ENCODE peak calls at places on chromosomes 2 and 18, in ten cellular contexts. One of them, this sample, is unnamed.

GRCh38 chr2:54967759-54968365 is 82.4 kb downstream of the RTN4 start:
- DNase-seq in hepatocyte: no peak
- DNase-seq in brain microvascular endothelial cell: no peak
- DNase-seq in esophagus squamous epithelium: no peak
- DNase-seq in left ventricle myocardium inferior: peak; percentile 43
- DNase-seq in colonic mucosa: no peak
- DNase-seq in GM12865: no peak
- DNase-seq in IMR-90: no peak
- DNase-seq in epithelial cell of esophagus: no peak
- DNase-seq in astrocyte of the spinal cord: no peak
- DNase-seq in this sample: peak; percentile 31

GRCh38 chr18:59593291-59593717 is 103.9 kb downstream of the CCBE1 start:
- DNase-seq in left ventricle myocardium inferior: no peak
- DNase-seq in colonic mucosa: no peak
- DNase-seq in astrocyte of the spinal cord: peak; percentile 65
- DNase-seq in brain microvascular endothelial cell: no peak
- DNase-seq in epithelial cell of esophagus: no peak
- DNase-seq in IMR-90: peak; percentile 40
- DNase-seq in hepatocyte: no peak
- DNase-seq in esophagus squamous epithelium: no peak
- DNase-seq in GM12865: no peak
- DNase-seq in this sample: peak; percentile 53

GRCh38 chr18:55694291-55694690 is 106.3 kb upstream of the TCF4 start:
- DNase-seq in astrocyte of the spinal cord: no peak
- DNase-seq in GM12865: no peak
- DNase-seq in brain microvascular endothelial cell: no peak
- DNase-seq in esophagus squamous epithelium: no peak
- DNase-seq in hepatocyte: peak; percentile 23
- DNase-seq in epithelial cell of esophagus: peak; percentile 90
- DNase-seq in IMR-90: peak; percentile 13
- DNase-seq in colonic mucosa: no peak
- DNase-seq in left ventricle myocardium inferior: no peak
- DNase-seq in this sample: peak; percentile 3

GRCh38 chr2:40431600-40431955 is 20.3 kb downstream of the SLC8A1 start:
- DNase-seq in left ventricle myocardium inferior: peak; percentile 58
- DNase-seq in colonic mucosa: no peak
- DNase-seq in brain microvascular endothelial cell: peak; percentile 29
- DNase-seq in esophagus squamous epithelium: no peak
- DNase-seq in IMR-90: peak; percentile 88
- DNase-seq in epithelial cell of esophagus: peak; percentile 66
- DNase-seq in GM12865: no peak
- DNase-seq in hepatocyte: no peak
- DNase-seq in astrocyte of the spinal cord: peak; percentile 81
- DNase-seq in this sample: peak; percentile 88

GRCh38 chr2:207223051-207223450 is 57.3 kb upstream of the KLF7 start:
- DNase-seq in astrocyte of the spinal cord: peak; percentile 91
- DNase-seq in hepatocyte: no peak
- DNase-seq in brain microvascular endothelial cell: peak; percentile 72
- DNase-seq in IMR-90: peak; percentile 87
- DNase-seq in left ventricle myocardium inferior: no peak
- DNase-seq in esophagus squamous epithelium: no peak
- DNase-seq in GM12865: peak; percentile 53
- DNase-seq in epithelial cell of esophagus: peak; percentile 89
- DNase-seq in colonic mucosa: no peak
- DNase-seq in this sample: no peak

GRCh38 chr2:189022002-189022401 is 47.8 kb downstream of the COL3A1 start:
- DNase-seq in astrocyte of the spinal cord: peak; percentile 56
- DNase-seq in colonic mucosa: no peak
- DNase-seq in epithelial cell of esophagus: peak; percentile 16
- DNase-seq in hepatocyte: peak; percentile 54
- DNase-seq in esophagus squamous epithelium: no peak
- DNase-seq in IMR-90: peak; percentile 93
- DNase-seq in GM12865: no peak
- DNase-seq in brain microvascular endothelial cell: peak; percentile 53
- DNase-seq in left ventricle myocardium inferior: no peak
- DNase-seq in this sample: peak; percentile 94

GRCh38 chr2:232026941-232027340 is 65.4 kb downstream of the DIS3L2 start:
- DNase-seq in hepatocyte: no peak
- DNase-seq in astrocyte of the spinal cord: no peak
- DNase-seq in GM12865: peak; percentile 81
- DNase-seq in esophagus squamous epithelium: no peak
- DNase-seq in colonic mucosa: no peak
- DNase-seq in left ventricle myocardium inferior: no peak
- DNase-seq in brain microvascular endothelial cell: no peak
- DNase-seq in IMR-90: no peak
- DNase-seq in epithelial cell of esophagus: no peak
- DNase-seq in this sample: no peak

GRCh38 chr2:11746807-11747459 is 501 bp downstream of the LPIN1 start:
- DNase-seq in esophagus squamous epithelium: no peak
- DNase-seq in hepatocyte: peak; percentile 59
- DNase-seq in brain microvascular endothelial cell: peak; percentile 7
- DNase-seq in epithelial cell of esophagus: peak; percentile 45
- DNase-seq in GM12865: no peak
- DNase-seq in left ventricle myocardium inferior: peak; percentile 31
- DNase-seq in colonic mucosa: peak; percentile 66
- DNase-seq in astrocyte of the spinal cord: peak; percentile 41
- DNase-seq in IMR-90: peak; percentile 16
- DNase-seq in this sample: peak; percentile 39

GRCh38 chr2:207148025-207148424 is 17.7 kb downstream of the KLF7 start:
- DNase-seq in brain microvascular endothelial cell: no peak
- DNase-seq in astrocyte of the spinal cord: peak; percentile 23
- DNase-seq in colonic mucosa: no peak
- DNase-seq in hepatocyte: no peak
- DNase-seq in epithelial cell of esophagus: peak; percentile 59
- DNase-seq in left ventricle myocardium inferior: no peak
- DNase-seq in IMR-90: peak; percentile 63
- DNase-seq in GM12865: no peak
- DNase-seq in esophagus squamous epithelium: no peak
- DNase-seq in this sample: peak; percentile 74

GRCh38 chr2:112648081-112648480 is 2.3 kb downstream of the SLC20A1 start:
- DNase-seq in IMR-90: no peak
- DNase-seq in brain microvascular endothelial cell: no peak
- DNase-seq in epithelial cell of esophagus: no peak
- DNase-seq in GM12865: no peak
- DNase-seq in left ventricle myocardium inferior: no peak
- DNase-seq in astrocyte of the spinal cord: no peak
- DNase-seq in colonic mucosa: no peak
- DNase-seq in hepatocyte: no peak
- DNase-seq in esophagus squamous epithelium: no peak
- DNase-seq in this sample: no peak

GRCh38 chr2:170243118-170243837 is 65.3 kb downstream of the MYO3B start:
- DNase-seq in left ventricle myocardium inferior: no peak
- DNase-seq in astrocyte of the spinal cord: no peak
- DNase-seq in brain microvascular endothelial cell: no peak
- DNase-seq in hepatocyte: no peak
- DNase-seq in epithelial cell of esophagus: no peak
- DNase-seq in GM12865: no peak
- DNase-seq in esophagus squamous epithelium: no peak
- DNase-seq in IMR-90: no peak
- DNase-seq in colonic mucosa: no peak
- DNase-seq in this sample: no peak

GRCh38 chr2:36246320-36246990 is 109.1 kb upstream of the CRIM1 start:
- DNase-seq in IMR-90: no peak
- DNase-seq in GM12865: peak; percentile 67
- DNase-seq in left ventricle myocardium inferior: no peak
- DNase-seq in esophagus squamous epithelium: no peak
- DNase-seq in hepatocyte: no peak
- DNase-seq in colonic mucosa: no peak
- DNase-seq in astrocyte of the spinal cord: peak; percentile 56
- DNase-seq in epithelial cell of esophagus: no peak
- DNase-seq in brain microvascular endothelial cell: no peak
- DNase-seq in this sample: no peak

GRCh38 chr2:152380261-152381055 is 45.5 kb downstream of the FMNL2 start:
- DNase-seq in IMR-90: peak; percentile 28
- DNase-seq in left ventricle myocardium inferior: no peak
- DNase-seq in colonic mucosa: no peak
- DNase-seq in GM12865: no peak
- DNase-seq in hepatocyte: no peak
- DNase-seq in epithelial cell of esophagus: no peak
- DNase-seq in astrocyte of the spinal cord: no peak
- DNase-seq in esophagus squamous epithelium: no peak
- DNase-seq in brain microvascular endothelial cell: no peak
- DNase-seq in this sample: no peak

GRCh38 chr2:133977385-133977784 is 276.5 kb upstream of the MGAT5 start:
- DNase-seq in GM12865: no peak
- DNase-seq in left ventricle myocardium inferior: no peak
- DNase-seq in epithelial cell of esophagus: no peak
- DNase-seq in IMR-90: no peak
- DNase-seq in brain microvascular endothelial cell: no peak
- DNase-seq in colonic mucosa: no peak
- DNase-seq in astrocyte of the spinal cord: no peak
- DNase-seq in esophagus squamous epithelium: no peak
- DNase-seq in hepatocyte: no peak
- DNase-seq in this sample: no peak
- TF ChIP-seq CTCF in GM12865: no peak
- TF ChIP-seq CTCF in left ventricle myocardium inferior: no peak
- TF ChIP-seq CTCF in epithelial cell of esophagus: no peak
- TF ChIP-seq CTCF in IMR-90: no peak
- TF ChIP-seq CTCF in brain microvascular endothelial cell: no peak
- TF ChIP-seq CTCF in colonic mucosa: no peak
- TF ChIP-seq CTCF in astrocyte of the spinal cord: no peak
- TF ChIP-seq CTCF in esophagus squamous epithelium: no peak
- TF ChIP-seq CTCF in hepatocyte: no peak
- TF ChIP-seq CTCF in this sample: no peak

GRCh38 chr2:174963437-174964400 is 41.5 kb downstream of the CHN1 start:
- DNase-seq in brain microvascular endothelial cell: no peak
- DNase-seq in GM12865: no peak
- DNase-seq in epithelial cell of esophagus: no peak
- DNase-seq in esophagus squamous epithelium: no peak
- DNase-seq in IMR-90: no peak
- DNase-seq in left ventricle myocardium inferior: no peak
- DNase-seq in hepatocyte: no peak
- DNase-seq in astrocyte of the spinal cord: peak; percentile 31
- DNase-seq in colonic mucosa: no peak
- DNase-seq in this sample: no peak
- H3K4me3 ChIP-seq in brain microvascular endothelial cell: no peak overlapping the region
- H3K4me3 ChIP-seq in GM12865: no peak overlapping the region
- H3K4me3 ChIP-seq in epithelial cell of esophagus: no peak overlapping the region
- H3K4me3 ChIP-seq in esophagus squamous epithelium: no peak overlapping the region
- H3K4me3 ChIP-seq in IMR-90: no peak overlapping the region
- H3K4me3 ChIP-seq in left ventricle myocardium inferior: no peak overlapping the region
- H3K4me3 ChIP-seq in hepatocyte: no peak overlapping the region
- H3K4me3 ChIP-seq in astrocyte of the spinal cord: no peak overlapping the region
- H3K4me3 ChIP-seq in colonic mucosa: no peak overlapping the region
- H3K4me3 ChIP-seq in this sample: no peak overlapping the region

GRCh38 chr18:42028232-42028832 is 73.3 kb downstream of the PIK3C3 start:
- DNase-seq in astrocyte of the spinal cord: peak; percentile 45
- DNase-seq in brain microvascular endothelial cell: peak; percentile 28
- DNase-seq in epithelial cell of esophagus: peak; percentile 37
- DNase-seq in GM12865: peak; percentile 29
- DNase-seq in IMR-90: peak; percentile 38
- DNase-seq in colonic mucosa: peak; percentile 21
- DNase-seq in hepatocyte: peak; percentile 54
- DNase-seq in left ventricle myocardium inferior: no peak
- DNase-seq in esophagus squamous epithelium: no peak
- DNase-seq in this sample: peak; percentile 17

GRCh38 chr18:42029100-42029499 is 74.1 kb downstream of the PIK3C3 start:
- DNase-seq in astrocyte of the spinal cord: no peak
- DNase-seq in epithelial cell of esophagus: no peak
- DNase-seq in brain microvascular endothelial cell: no peak
- DNase-seq in colonic mucosa: no peak
- DNase-seq in GM12865: no peak
- DNase-seq in IMR-90: no peak
- DNase-seq in esophagus squamous epithelium: no peak
- DNase-seq in left ventricle myocardium inferior: no peak
- DNase-seq in hepatocyte: no peak
- DNase-seq in this sample: no peak

GRCh38 chr18:42033137-42033810 is 78.2 kb downstream of the PIK3C3 start:
- DNase-seq in hepatocyte: no peak
- DNase-seq in epithelial cell of esophagus: no peak
- DNase-seq in IMR-90: no peak
- DNase-seq in brain microvascular endothelial cell: no peak
- DNase-seq in esophagus squamous epithelium: no peak
- DNase-seq in GM12865: no peak
- DNase-seq in astrocyte of the spinal cord: no peak
- DNase-seq in left ventricle myocardium inferior: no peak
- DNase-seq in colonic mucosa: no peak
- DNase-seq in this sample: no peak

GRCh38 chr18:42032447-42032846 is 77.4 kb downstream of the PIK3C3 start:
- DNase-seq in esophagus squamous epithelium: no peak
- DNase-seq in epithelial cell of esophagus: no peak
- DNase-seq in IMR-90: no peak
- DNase-seq in colonic mucosa: no peak
- DNase-seq in GM12865: no peak
- DNase-seq in astrocyte of the spinal cord: no peak
- DNase-seq in hepatocyte: no peak
- DNase-seq in left ventricle myocardium inferior: no peak
- DNase-seq in brain microvascular endothelial cell: no peak
- DNase-seq in this sample: no peak

DNA sequence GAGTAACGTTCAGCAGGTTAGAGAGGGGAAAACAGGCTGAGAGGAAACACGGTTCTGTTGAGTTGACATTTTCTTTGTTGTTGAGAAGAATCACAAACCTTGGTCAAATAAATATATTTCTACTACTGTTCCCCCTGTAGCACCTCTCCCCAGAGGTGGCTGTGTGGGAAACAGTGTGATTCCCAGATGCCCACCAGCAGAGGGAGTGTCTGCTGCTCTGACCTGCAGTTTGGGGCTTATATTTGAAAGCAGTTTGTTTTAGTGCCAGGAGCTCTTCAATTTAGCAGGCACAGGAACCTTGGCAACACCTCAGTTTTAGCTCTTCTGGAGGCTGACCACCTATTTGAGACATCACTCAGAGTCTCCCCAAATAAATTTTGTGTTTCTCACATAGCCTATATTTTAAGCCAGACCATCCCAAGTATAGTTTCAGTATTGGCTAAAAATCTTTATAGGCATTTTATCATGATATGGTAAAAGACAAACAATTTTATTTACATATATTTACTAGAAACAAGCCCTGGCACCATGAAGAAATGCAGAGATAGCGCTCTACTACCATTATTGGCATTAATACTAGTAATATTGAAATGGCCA is 75.7 kb downstream of the PIK3C3 start:
- DNase-seq in IMR-90: peak; percentile 24
- DNase-seq in left ventricle myocardium inferior: no peak
- DNase-seq in brain microvascular endothelial cell: peak; percentile 29
- DNase-seq in hepatocyte: peak; percentile 34
- DNase-seq in astrocyte of the spinal cord: peak; percentile 18
- DNase-seq in esophagus squamous epithelium: no peak
- DNase-seq in colonic mucosa: no peak
- DNase-seq in epithelial cell of esophagus: peak; percentile 30
- DNase-seq in GM12865: peak; percentile 10
- DNase-seq in this sample: no peak
- TF ChIP-seq CTCF in IMR-90: peak; percentile 50
- TF ChIP-seq CTCF in left ventricle myocardium inferior: peak; percentile 60
- TF ChIP-seq CTCF in brain microvascular endothelial cell: peak; percentile 89
- TF ChIP-seq CTCF in hepatocyte: peak; percentile 47
- TF ChIP-seq CTCF in astrocyte of the spinal cord: peak; percentile 87
- TF ChIP-seq CTCF in esophagus squamous epithelium: no peak
- TF ChIP-seq CTCF in colonic mucosa: no peak
- TF ChIP-seq CTCF in epithelial cell of esophagus: peak; percentile 62
- TF ChIP-seq CTCF in GM12865: peak; percentile 21
- TF ChIP-seq CTCF in this sample: peak; percentile 80

DNA sequence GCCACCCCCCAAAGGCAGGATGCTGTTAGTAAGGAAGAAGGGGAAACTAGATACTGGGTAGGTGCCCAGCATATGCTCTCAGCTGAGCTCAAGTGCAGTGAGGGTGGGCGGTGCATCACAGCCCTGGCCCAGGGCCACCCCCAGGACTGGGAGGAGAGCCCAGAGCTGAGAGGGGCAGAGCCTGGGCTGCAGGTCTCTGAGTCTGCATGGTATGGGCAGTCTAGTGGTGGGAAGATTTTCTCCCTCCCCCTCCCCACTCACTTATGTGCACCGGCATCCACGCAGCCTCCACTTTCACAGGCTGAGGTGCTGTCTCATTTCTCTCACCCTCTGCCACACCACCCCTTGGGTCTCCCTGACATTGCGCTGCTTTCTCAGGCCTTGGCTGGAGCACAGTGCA is 48.5 kb upstream of the CAB39 start:
- DNase-seq in left ventricle myocardium inferior: peak; percentile 66
- DNase-seq in hepatocyte: no peak
- DNase-seq in IMR-90: peak; percentile 75
- DNase-seq in astrocyte of the spinal cord: peak; percentile 72
- DNase-seq in GM12865: peak; percentile 79
- DNase-seq in colonic mucosa: no peak
- DNase-seq in brain microvascular endothelial cell: no peak
- DNase-seq in epithelial cell of esophagus: no peak
- DNase-seq in esophagus squamous epithelium: no peak
- DNase-seq in this sample: peak; percentile 75
- H3K4me3 ChIP-seq in left ventricle myocardium inferior: no peak overlapping the region
- H3K4me3 ChIP-seq in hepatocyte: no peak overlapping the region
- H3K4me3 ChIP-seq in IMR-90: no peak overlapping the region
- H3K4me3 ChIP-seq in astrocyte of the spinal cord: no peak overlapping the region
- H3K4me3 ChIP-seq in GM12865: peak overlapping the region; percentile 48
- H3K4me3 ChIP-seq in colonic mucosa: no peak overlapping the region
- H3K4me3 ChIP-seq in brain microvascular endothelial cell: no peak overlapping the region
- H3K4me3 ChIP-seq in epithelial cell of esophagus: no peak overlapping the region
- H3K4me3 ChIP-seq in esophagus squamous epithelium: no peak overlapping the region
- H3K4me3 ChIP-seq in this sample: no peak overlapping the region